ENCODE peak calls at places on chromosomes 11 and 22, in eight cellular contexts. M, A, F, O, D, Z, N and U are unnamed samples.

GRCh38 chr11:115912484-115912945 is 408.3 kb upstream of the CADM1 start:
- DNase-seq in M (no peak), A (no peak), F (no peak), O (no peak), D (no peak), Z (peak; percentile 19), N (no peak), U (peak; percentile 38)

GRCh38 chr22:43464809-43465208 is 53.0 kb downstream of the MPPED1 start:
- DNase-seq in M (no peak), A (no peak), F (no peak), O (no peak), D (no peak), Z (no peak), N (no peak), U (no peak)

GRCh38 chr11:69913591-69914285 is 94.5 kb upstream of the FGF3 start:
- DNase-seq in M (no peak), A (no peak), F (no peak), O (no peak), D (no peak), Z (no peak), N (no peak), U (no peak)

GRCh38 chr22:39090426-39091064 is 6.5 kb upstream of the APOBEC3H start:
- DNase-seq in M (no peak), A (no peak), F (no peak), O (no peak), D (peak; percentile 82), Z (no peak), N (peak; percentile 97), U (no peak)

GRCh38 chr11:71309611-71310010 is 57.2 kb upstream of the SHANK2 start:
- DNase-seq in M (no peak), A (no peak), F (no peak), O (no peak), D (no peak), Z (peak; percentile 20), N (no peak), U (no peak)

GRCh38 chr11:92226331-92227232 is 2.0 kb downstream of the FAT3 start:
- DNase-seq in M (no peak), A (no peak), F (peak; percentile 50), O (peak; percentile 33), D (no peak), Z (no peak), N (no peak), U (no peak)

GRCh38 chr22:28911279-28911640 is 27.9 kb downstream of the ZNRF3 start:
- DNase-seq in M (no peak), A (peak; percentile 21), F (no peak), O (no peak), D (no peak), Z (no peak), N (no peak), U (no peak)

GRCh38 chr11:121610706-121611105 is 157.9 kb upstream of the SORL1-AS1 start:
- DNase-seq in M (no peak), A (no peak), F (no peak), O (no peak), D (no peak), Z (no peak), N (no peak), U (no peak)

GRCh38 chr11:78268516-78269410 is 80.0 kb downstream of the USP35 start:
- DNase-seq in M (no peak), A (peak; percentile 36), F (no peak), O (no peak), D (no peak), Z (no peak), N (no peak), U (no peak)

GRCh38 chr22:47337161-47337621 is 574.7 kb downstream of the TBC1D22A start:
- DNase-seq in M (no peak), A (peak; percentile 54), F (no peak), O (peak; percentile 59), D (no peak), Z (no peak), N (peak; percentile 72), U (no peak)

GRCh38 chr11:17275376-17276235 is 933 bp upstream of the NUCB2 start:
- DNase-seq in M (no peak), A (no peak), F (no peak), O (no peak), D (no peak), Z (peak; percentile 17), N (no peak), U (no peak)

GRCh38 chr11:83159901-83160865 is 3.3 kb downstream of the PCF11 start:
- DNase-seq in M (no peak), A (peak; percentile 42), F (no peak), O (peak; percentile 34), D (no peak), Z (peak; percentile 35), N (peak; percentile 90), U (no peak)

GRCh38 chr11:67357831-67358555 is 4.6 kb upstream of the POLD4 start:
- DNase-seq in M (no peak), A (peak; percentile 70), F (no peak), O (no peak), D (no peak), Z (no peak), N (peak; percentile 90), U (no peak)

GRCh38 chr22:23484651-23485050 is 95.4 kb downstream of the IGLL1 start:
- DNase-seq in M (no peak), A (no peak), F (no peak), O (no peak), D (no peak), Z (no peak), N (no peak), U (no peak)

GRCh38 chr11:66727883-66728759 is 895 bp downstream of the SPTBN2 start:
- DNase-seq in M (no peak), A (no peak), F (peak; percentile 31), O (no peak), D (no peak), Z (peak; percentile 19), N (no peak), U (no peak)

GRCh38 chr22:16915711-16916110 is 90.5 kb upstream of the XKR3 start:
- DNase-seq in M (no peak), A (no peak), F (no peak), O (no peak), D (no peak), Z (no peak), N (no peak), U (no peak)